ENCODE peak calls at places on chromosomes 12 and 14, in six cellular contexts. U is GM12878; L is fibroblast of pulmonary artery; H is CD8-positive, alpha-beta memory T cell; Z is fibroblast of the aortic adventitia; M is RKO. T is an unnamed sample.

GRCh38 chr14:26709019-26709418 is 111.2 kb upstream of the NOVA1 start:
- DNase-seq in U (no peak), L (peak; percentile 71), H (no peak), Z (peak; percentile 32), M (peak; percentile 27), T (no peak)

GRCh38 chr14:57480044-57480443 is 13.6 kb downstream of the CCDC198 start:
- DNase-seq in U (no peak), L (no peak), H (no peak), Z (no peak), M (no peak), T (no peak)

GRCh38 chr12:25997401-25997973 is 39.0 kb downstream of the RASSF8 start:
- DNase-seq in U (no peak), L (peak; percentile 97), H (no peak), Z (peak; percentile 97), M (peak; percentile 76), T (no peak)

GRCh38 chr12:77152623-77153193 is 87.3 kb upstream of the E2F7 start:
- DNase-seq in U (no peak), L (peak; percentile 76), H (no peak), Z (peak; percentile 85), M (peak; percentile 43), T (no peak)

GRCh38 chr12:10241276-10241675 is 28.6 kb downstream of the GABARAPL1 start:
- DNase-seq in U (no peak), L (no peak), H (no peak), Z (no peak), M (no peak), T (no peak)

GRCh38 chr14:89598548-89599186 is 181.6 kb upstream of the FOXN3 start:
- DNase-seq in U (no peak), L (peak; percentile 38), H (no peak), Z (peak; percentile 15), M (peak; percentile 7), T (no peak)

GRCh38 chr12:122855985-122856831 is 21.0 kb downstream of the HIP1R start:
- DNase-seq in U (no peak), L (no peak), H (no peak), Z (no peak), M (no peak), T (no peak)

GRCh38 chr14:35296505-35296904 is 4.3 kb downstream of the PSMA6 start:
- DNase-seq in U (no peak), L (no peak), H (no peak), Z (no peak), M (no peak), T (no peak)

GRCh38 chr14:29868000-29868399 is 59.6 kb downstream of the PRKD1 start:
- DNase-seq in U (no peak), L (peak; percentile 19), H (no peak), Z (no peak), M (no peak), T (no peak)

GRCh38 chr12:19299765-19300164 is 139.5 kb upstream of the AEBP2 start:
- DNase-seq in U (no peak), L (peak; percentile 60), H (no peak), Z (no peak), M (no peak), T (no peak)

GRCh38 chr12:26121323-26121740 is 3.5 kb downstream of the BHLHE41 start:
- DNase-seq in U (no peak), L (no peak), H (no peak), Z (peak; percentile 28), M (no peak), T (no peak)

GRCh38 chr14:102085503-102085902 is 1.3 kb downstream of the HSP90AA1 start:
- DNase-seq in U (no peak), L (no peak), H (no peak), Z (no peak), M (no peak), T (no peak)

GRCh38 chr12:56461235-56462159 is 6.9 kb upstream of the SPRYD4 start:
- DNase-seq in U (no peak), L (peak; percentile 18), H (no peak), Z (peak; percentile 23), M (peak; percentile 75), T (no peak)

GRCh38 chr14:32078794-32079663 is 1.9 kb downstream of the ARHGAP5 start:
- DNase-seq in U (no peak), L (peak; percentile 20), H (no peak), Z (peak; percentile 12), M (peak; percentile 79), T (no peak)

GRCh38 chr12:89988156-89988555 is 279.5 kb upstream of the ATP2B1 start:
- DNase-seq in U (no peak), L (no peak), H (no peak), Z (no peak), M (no peak), T (no peak)

GRCh38 chr12:19922687-19923086 is 445.6 kb upstream of the PDE3A start:
- DNase-seq in U (no peak), L (no peak), H (no peak), Z (no peak), M (no peak), T (no peak)

GRCh38 chr12:12946686-12947355 is 5.1 kb downstream of the GPRC5D start:
- DNase-seq in U (no peak), L (no peak), H (no peak), Z (no peak), M (no peak), T (no peak)

GRCh38 chr14:75050852-75051555 is at the start of gene MLH3:
- DNase-seq in U (no peak), L (peak; percentile 82), H (peak; percentile 78), Z (peak; percentile 79), M (peak; percentile 89), T (peak; percentile 68)